ENCODE peak calls at places on chromosomes 7 and 10, in four cellular contexts. K is uterus; J is stimulated activated CD8-positive, alpha-beta memory T cell treated with anti-CD3 and anti-CD28 coated beads, Interleukin-4, amount 100 ng/mL, for 24 hours; F is NCI-H524 treated with DMSO at 0.1 percent for 48 hours. P is an unnamed sample.
A peak's percentile ranks its signal among the peaks of the same experiment; 100 is the strongest.

GRCh38 chr10:86325158-86325557 is 41.4 kb downstream of the GRID1 start:
- DNase-seq in K (no peak), J (no peak), F (no peak), P (no peak)

GRCh38 chr7:8283968-8284367 is 22.0 kb upstream of the ICA1 start:
- DNase-seq in K (no peak), J (no peak), F (no peak), P (no peak)

GRCh38 chr7:47444376-47445098 is 137.4 kb downstream of the TNS3 start:
- DNase-seq in K (no peak), J (no peak), F (no peak), P (no peak)

GRCh38 chr7:78296689-78297371 is 498.3 kb downstream of the PHTF2 start:
- DNase-seq in K (no peak), J (no peak), F (no peak), P (no peak)

GRCh38 chr10:129288940-129289468 is 178.0 kb upstream of the MGMT start:
- DNase-seq in K (no peak), J (no peak), F (no peak), P (no peak)

GRCh38 chr7:16926861-16927260 is 45.1 kb upstream of the AGR3 start:
- DNase-seq in K (no peak), J (no peak), F (no peak), P (no peak)

GRCh38 chr10:97633921-97634320 is 621 bp upstream of the MORN4 start:
- DNase-seq in K (no peak), J (no peak), F (no peak), P (no peak)

GRCh38 chr10:72375585-72375984 is 20.9 kb upstream of the DNAJB12 start:
- DNase-seq in K (no peak), J (no peak), F (no peak), P (no peak)

GRCh38 chr7:44082541-44083207 is 344 bp upstream of the POLM start:
- DNase-seq in K (peak; percentile 98), J (peak; percentile 97), F (peak; percentile 84), P (peak; percentile 98)

GRCh38 chr7:23341846-23342598 is 42.9 kb downstream of the MALSU1 start:
- DNase-seq in K (no peak), J (no peak), F (no peak), P (no peak)

GRCh38 chr10:22321831-22322662 is 1.1 kb downstream of the BMI1 start:
- DNase-seq in K (peak; percentile 32), J (no peak), F (no peak), P (peak; percentile 51)

GRCh38 chr10:123301077-123301875 is 147.1 kb downstream of the BUB3 start:
- DNase-seq in K (no peak), J (no peak), F (no peak), P (no peak)

GRCh38 chr7:146094356-146094755 is 22.2 kb upstream of the CNTNAP2 start:
- DNase-seq in K (no peak), J (no peak), F (no peak), P (no peak)

GRCh38 chr10:77552252-77552651 is 85.4 kb downstream of the KCNMA1 start:
- DNase-seq in K (no peak), J (no peak), F (no peak), P (no peak)

GRCh38 chr7:144834516-144835165 is 1.2 kb downstream of the TPK1 start:
- DNase-seq in K (no peak), J (no peak), F (no peak), P (no peak)

GRCh38 chr7:18166002-18166401 is 138.4 kb upstream of the PRPS1L1 start:
- DNase-seq in K (no peak), J (no peak), F (no peak), P (no peak)

GRCh38 chr10:79387466-79387973 is 40.3 kb downstream of the PPIF start:
- DNase-seq in K (no peak), J (no peak), F (no peak), P (no peak)

GRCh38 chr7:156639426-156640256 is 933 bp upstream of the RNF32 start:
- DNase-seq in K (no peak), J (no peak), F (no peak), P (no peak)

GRCh38 chr10:111081595-111081994 is 4.8 kb downstream of the ADRA2A start:
- DNase-seq in K (no peak), J (no peak), F (no peak), P (no peak)

GRCh38 chr10:70381491-70382421 is 669 bp downstream of the LRRC20 start:
- DNase-seq in K (peak; percentile 44), J (no peak), F (peak; percentile 47), P (peak; percentile 44)

GRCh38 chr7:100967292-100967863 is 2.0 kb upstream of the MUC12 start:
- DNase-seq in K (no peak), J (no peak), F (no peak), P (no peak)

GRCh38 chr10:22489467-22489866 is 144.2 kb downstream of the SPAG6 start:
- DNase-seq in K (no peak), J (no peak), F (no peak), P (no peak)

P was measured in ovary.